ENCODE peak calls at places on chromosomes 3 and 15, in eight cellular contexts. P is WERI-Rb-1, M is transverse colon, F is choroid plexus epithelial cell, Y is PC-9, U is heart left ventricle, Q is cardiac muscle cell, X is mucosa of descending colon. A is an unnamed sample.

GRCh38 chr3:127485396-127486170 is 105.0 kb downstream of the TPRA1 start:
- DNase-seq in P (no peak), M (no peak), Q (no peak), U (no peak), Y (no peak), F (no peak), X (no peak), A (no peak)

GRCh38 chr3:178971614-178972013 is 100.0 kb downstream of the ZMAT3 start:
- DNase-seq in U (no peak), P (no peak), F (peak), M (no peak), X (no peak), Y (peak), Q (no peak), A (no peak)

GRCh38 chr3:121897296-121897695 is 3.1 kb downstream of the SLC15A2 start:
- DNase-seq in F (no peak), M (no peak), U (no peak), X (no peak), Q (no peak), Y (peak), P (no peak), A (no peak)

GRCh38 chr3:169454823-169455222 is 208.7 kb downstream of the MECOM start:
- DNase-seq in Y (peak), U (no peak), M (no peak), X (no peak), F (peak), P (no peak), Q (no peak), A (no peak)

GRCh38 chr3:185983495-185984141 is 45.8 kb upstream of the TRA2B start:
- DNase-seq in P (peak), U (peak), X (peak), Q (peak), M (peak), F (peak), Y (peak), A (peak)

GRCh38 chr3:139448104-139448503 is 28.2 kb downstream of the RBP2 start:
- DNase-seq in X (no peak), Q (no peak), Y (no peak), M (no peak), P (no peak), U (no peak), F (no peak), A (no peak)

GRCh38 chr3:197249542-197249941 is 48.9 kb downstream of the DLG1 start:
- DNase-seq in P (no peak), X (no peak), U (no peak), Q (no peak), Y (no peak), M (no peak), F (no peak), A (no peak)

GRCh38 chr3:128334766-128335165 is 131.9 kb downstream of the DNAJB8 start:
- DNase-seq in X (no peak), P (no peak), Y (peak), F (no peak), M (no peak), U (no peak), Q (no peak), A (no peak)

GRCh38 chr3:195001961-195002861 is 268.7 kb downstream of the XXYLT1 start:
- DNase-seq in X (peak), F (peak), Y (peak), U (peak), P (peak), M (peak), Q (peak), A (peak)

GRCh38 chr15:61030451-61030850 is 198.7 kb downstream of the RORA start:
- DNase-seq in M (no peak), X (no peak), U (no peak), Y (no peak), Q (no peak), F (no peak), P (no peak), A (no peak)

GRCh38 chr15:37262922-37263608 is 162.7 kb upstream of the MEIS2 start:
- DNase-seq in Y (no peak), U (no peak), X (no peak), M (no peak), F (no peak), Q (no peak), P (no peak), A (no peak)

GRCh38 chr3:126467611-126467955 is 8.1 kb downstream of the ZXDC start:
- DNase-seq in F (no peak), M (no peak), Q (no peak), Y (no peak), P (no peak), X (no peak), U (no peak), A (no peak)

GRCh38 chr15:33107950-33108349 is 86.6 kb downstream of the FMN1 start:
- DNase-seq in F (no peak), Y (no peak), M (no peak), Q (no peak), X (no peak), U (no peak), P (no peak), A (no peak)

GRCh38 chr15:56390739-56391267 is 25.6 kb downstream of the TEX9 start:
- DNase-seq in Q (no peak), M (no peak), P (no peak), X (no peak), F (peak), Y (no peak), U (no peak), A (no peak)

GRCh38 chr3:157082305-157082981 is 77.5 kb downstream of the CCNL1 start:
- DNase-seq in P (no peak), F (peak), X (no peak), M (no peak), Q (no peak), Y (peak), U (no peak), A (no peak)

GRCh38 chr3:180571831-180572578 is 30.0 kb upstream of the TTC14 start:
- DNase-seq in Y (no peak), Q (no peak), X (no peak), P (no peak), M (no peak), U (no peak), F (no peak), A (no peak)

GRCh38 chr3:196501316-196502064 is 2.1 kb downstream of the RNF168 start:
- DNase-seq in Y (peak), Q (peak), F (peak), U (no peak), M (peak), X (peak), P (no peak), A (no peak)

GRCh38 chr3:11698326-11699082 is 54.8 kb upstream of the VGLL4 start:
- DNase-seq in P (no peak), Q (no peak), U (no peak), F (peak), X (no peak), Y (no peak), M (no peak), A (no peak)

GRCh38 chr3:143697975-143698374 is 150.3 kb downstream of the SLC9A9 start:
- DNase-seq in X (no peak), F (no peak), Y (no peak), M (no peak), P (peak), U (no peak), Q (no peak), A (no peak)

GRCh38 chr3:87250009-87250408 is 22.9 kb downstream of the CHMP2B start:
- DNase-seq in P (no peak), Y (no peak), M (no peak), Q (no peak), X (no peak), F (no peak), U (no peak), A (no peak)

GRCh38 chr15:68684476-68684875 is 105.7 kb downstream of the CORO2B start:
- DNase-seq in X (no peak), M (no peak), Y (no peak), F (no peak), P (no peak), Q (peak), U (no peak), A (no peak)

DNA sequence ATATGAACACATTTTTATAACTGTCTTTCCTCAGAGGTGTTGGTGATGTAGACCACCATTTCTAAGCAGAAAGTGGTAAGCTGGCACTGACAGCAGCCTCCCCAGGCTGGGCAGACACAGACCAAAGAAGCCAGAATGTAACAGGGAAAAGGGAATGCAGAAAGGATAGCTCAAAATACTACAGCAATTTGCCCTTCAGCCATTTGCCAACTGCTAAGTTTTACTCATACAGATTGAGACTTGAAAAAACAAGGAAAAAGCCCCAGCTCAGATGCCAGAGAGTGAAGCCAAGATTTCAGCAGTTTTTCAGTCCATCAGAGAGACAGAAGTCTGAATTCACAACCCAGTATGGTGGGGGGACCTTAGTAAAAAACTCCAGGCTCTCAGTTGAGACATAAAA is 73.6 kb upstream of the ABI3BP start:
- DNase-seq in M (no peak), P (no peak), Q (no peak), X (no peak), Y (no peak), F (peak), U (no peak), A (no peak)
- H3K4me3 ChIP-seq in M (no peak), P (no peak), Q (no peak), X (no peak), Y (no peak), F (no peak), U (no peak), A (no peak)

DNA sequence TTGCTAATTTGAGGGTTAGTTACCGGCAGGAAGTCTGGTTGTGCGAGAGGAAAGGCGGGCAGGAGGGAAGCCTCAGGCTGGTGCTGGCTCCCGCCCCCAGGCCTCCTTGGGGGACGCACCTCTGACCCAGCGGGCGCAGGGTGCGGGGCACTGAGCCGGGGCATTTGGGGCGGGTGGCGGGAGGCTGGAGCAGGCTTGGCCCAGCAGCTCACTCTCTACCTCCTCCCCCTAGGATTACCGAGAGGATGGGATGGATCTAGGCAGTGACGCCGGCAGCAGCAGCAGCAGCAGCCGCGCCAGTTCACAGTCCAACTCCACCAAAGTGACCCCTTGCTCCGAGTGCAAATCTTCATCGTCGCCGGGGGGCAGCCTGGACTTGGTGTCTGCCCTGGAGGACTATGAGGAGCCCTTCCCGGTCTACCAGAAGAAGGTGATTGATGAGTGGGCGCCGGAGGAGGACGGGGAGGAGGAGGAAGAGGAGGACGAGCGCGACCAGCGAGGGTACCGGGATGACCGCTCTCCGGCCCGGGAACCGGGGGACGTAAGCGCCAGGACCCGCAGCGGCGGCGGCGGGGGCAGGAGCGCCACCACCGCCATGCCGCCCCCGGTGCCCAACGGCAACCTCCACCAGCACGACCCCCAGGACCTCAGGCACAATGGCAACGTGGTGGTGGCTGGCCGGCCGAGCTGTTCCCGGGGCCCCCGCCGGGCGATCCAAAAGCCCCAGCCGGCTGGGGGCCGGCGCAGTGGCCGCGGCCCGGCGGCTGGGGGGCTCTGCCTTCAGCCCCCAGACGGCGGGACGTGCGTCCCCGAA is 224.2 kb upstream of the IL12A start:
- DNase-seq in Q (no peak), F (peak), X (peak), Y (no peak), M (peak), P (peak), U (peak), A (no peak)
- TF ChIP-seq CTCF in Q (no peak), F (no peak), X (no peak), Y (no peak), M (no peak), P (no peak), U (no peak), A (no peak)

GRCh38 chr3:184335291-184335660 is 2.1 kb upstream of the FAM131A start:
- DNase-seq in P (no peak), X (no peak), Y (no peak), F (no peak), U (no peak), Q (no peak), M (no peak), A (no peak)
- H3K4me3 ChIP-seq in P (peak), X (no peak), Y (peak), F (no peak), U (peak), Q (peak), M (no peak), A (peak)

GRCh38 chr3:47378869-47379268 is 2.0 kb upstream of the PTPN23 start:
- DNase-seq in U (no peak), X (no peak), P (no peak), Q (no peak), F (no peak), M (no peak), Y (no peak), A (no peak)

GRCh38 chr3:47379488-47379899 is 1.3 kb upstream of the PTPN23 start:
- DNase-seq in M (peak), F (no peak), U (no peak), Y (no peak), P (no peak), X (peak), Q (no peak), A (no peak)

GRCh38 chr3:47380601-47381316 is at the start of gene PTPN23:
- DNase-seq in X (peak), F (peak), M (peak), U (peak), Y (peak), P (peak), Q (peak), A (peak)

GRCh38 chr3:47380026-47380600 is 708 bp upstream of the PTPN23 start:
- DNase-seq in F (no peak), X (peak), M (peak), P (no peak), Q (no peak), Y (no peak), U (no peak), A (no peak)

DNA sequence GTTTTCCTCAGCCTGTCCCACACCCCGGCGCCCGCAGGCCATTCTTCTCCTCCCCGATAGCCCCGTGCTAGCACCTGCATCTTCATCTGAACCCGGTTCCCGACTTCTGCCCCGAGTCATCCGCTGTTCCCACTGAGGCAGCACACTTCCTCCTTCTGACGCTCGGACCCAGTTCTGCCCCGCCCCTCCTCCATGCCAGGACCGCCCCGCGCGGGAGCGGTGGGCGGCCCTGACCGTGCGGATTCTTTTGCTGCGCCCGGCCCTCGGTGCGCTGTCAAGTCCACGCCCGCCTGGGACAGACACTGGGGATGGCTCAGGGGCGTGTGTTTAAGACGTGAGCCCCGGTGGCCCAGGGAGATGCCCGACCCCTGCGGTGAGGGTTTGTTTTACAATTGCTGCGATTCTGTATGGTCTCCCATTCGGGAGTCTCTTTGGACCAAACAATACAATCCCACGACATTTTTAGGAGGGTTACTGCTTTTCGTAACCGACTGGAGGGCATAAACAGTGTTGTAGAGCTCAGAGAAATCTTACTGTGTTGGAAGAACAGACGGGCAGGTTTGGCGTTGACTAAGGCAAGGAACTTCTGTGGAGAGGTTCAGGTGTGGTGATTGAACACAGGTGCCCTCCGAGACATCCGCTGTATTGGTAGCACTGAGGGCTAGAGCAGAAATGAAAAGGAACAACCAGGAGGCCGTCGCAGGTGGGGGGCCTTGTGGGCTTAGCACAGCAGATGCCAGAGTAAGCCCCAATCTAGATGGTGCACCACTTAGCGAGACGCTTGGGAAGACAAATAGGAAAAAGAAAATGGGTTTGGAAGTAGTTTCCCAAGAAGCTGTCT is 716 bp downstream of the PTPN23 start:
- DNase-seq in M (peak), P (peak), U (peak), Q (peak), X (peak), Y (peak), F (peak), A (no peak)
- TF ChIP-seq CTCF in M (no peak), P (no peak), U (no peak), Q (no peak), X (no peak), Y (no peak), F (no peak), A (no peak)

DNA sequence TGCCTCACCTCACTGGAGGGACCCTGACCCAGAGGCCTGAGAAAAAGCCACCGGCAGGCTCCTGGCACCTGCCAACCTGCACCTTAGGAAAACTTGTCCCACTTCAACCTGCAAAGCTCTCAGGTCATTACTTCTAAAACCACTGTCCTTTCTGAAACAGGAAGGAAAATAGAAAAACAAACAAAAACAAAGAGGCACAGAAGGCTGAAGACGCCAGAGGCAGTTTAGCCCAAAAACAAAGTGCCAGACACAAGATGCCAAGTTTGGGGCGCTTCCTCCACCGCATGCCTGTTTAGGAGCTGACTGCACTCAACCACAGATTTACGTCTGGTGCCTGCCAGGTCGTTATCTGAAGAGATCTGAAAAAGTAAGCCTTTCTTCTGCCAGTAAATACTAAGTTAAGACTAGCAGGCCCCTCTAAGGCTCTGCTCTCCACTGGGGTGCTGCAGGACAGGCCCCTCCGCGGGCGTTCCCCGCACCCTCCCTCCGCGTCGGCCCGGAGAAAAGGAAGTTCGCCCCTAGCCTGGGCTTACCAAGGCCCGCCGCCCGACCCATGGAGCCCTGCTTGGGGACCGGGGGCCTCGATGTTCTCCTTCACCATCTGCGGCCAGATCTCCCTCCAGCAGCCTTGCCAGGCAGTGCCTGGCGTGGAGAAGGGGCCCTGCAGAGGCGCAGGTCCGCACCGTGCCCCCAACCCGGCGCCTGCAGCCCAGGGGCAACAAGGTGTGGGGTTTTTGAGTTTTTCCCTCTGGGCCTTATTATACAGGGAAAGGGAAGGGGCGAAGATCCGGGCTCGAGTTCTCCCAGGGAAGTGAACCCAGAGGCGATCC is 1.3 kb downstream of the GOLGA8A start:
- DNase-seq in Q (peak), U (no peak), F (no peak), Y (peak), M (no peak), X (no peak), P (peak), A (no peak)
- H3K4me3 ChIP-seq in Q (peak), U (peak), F (peak), Y (peak), M (peak), X (peak), P (peak), A (peak)

GRCh38 chr3:49454457-49454856 is 15.6 kb upstream of the DAG1 start:
- DNase-seq in Q (peak), F (no peak), P (peak), Y (peak), U (peak), M (no peak), X (peak), A (no peak)
- TF ChIP-seq CTCF in Q (peak), F (peak), P (peak), Y (peak), U (no peak), M (peak), X (no peak), A (peak)